ENCODE peak calls at places on chromosomes 6 and 20, in five cellular contexts. D is GM23248; E is astrocyte; I is CD4-positive, alpha-beta T cell; T is WERI-Rb-1. R is an unnamed sample.

GRCh38 chr20:51022803-51023616 is at the start of gene KCNG1:
- DNase-seq in D (peak; percentile 92), E (peak; percentile 55), I (no peak), T (peak; percentile 17), R (peak; percentile 66)

GRCh38 chr6:140537834-140538680 is 1163.6 kb upstream of the CITED2 start:
- DNase-seq in D (peak; percentile 97), E (peak; percentile 99), I (no peak), T (no peak), R (no peak)

GRCh38 chr6:125312478-125312877 is 10.7 kb upstream of the HDDC2 start:
- DNase-seq in D (no peak), E (no peak), I (no peak), T (no peak), R (no peak)

GRCh38 chr6:164412566-164412965 is 896.8 kb downstream of the C6orf118 start:
- DNase-seq in D (no peak), E (no peak), I (no peak), T (no peak), R (no peak)

GRCh38 chr6:4879724-4880372 is 103.6 kb downstream of the CDYL start:
- DNase-seq in D (no peak), E (no peak), I (no peak), T (no peak), R (no peak)

GRCh38 chr6:20404641-20405032 is 3.0 kb downstream of the E2F3 start:
- DNase-seq in D (peak; percentile 82), E (peak; percentile 64), I (peak; percentile 45), T (peak; percentile 92), R (peak; percentile 30)

GRCh38 chr20:57703013-57703412 is 6.8 kb downstream of the PMEPA1 start:
- DNase-seq in D (no peak), E (no peak), I (no peak), T (no peak), R (no peak)

GRCh38 chr6:22956029-22956715 is 386.8 kb downstream of the HDGFL1 start:
- DNase-seq in D (no peak), E (no peak), I (no peak), T (no peak), R (no peak)

GRCh38 chr6:140850438-140850837 is 1282.3 kb upstream of the GJE1 start:
- DNase-seq in D (peak; percentile 71), E (peak; percentile 79), I (no peak), T (no peak), R (no peak)

GRCh38 chr6:148657053-148657452 is 89.8 kb upstream of the UST start:
- DNase-seq in D (peak; percentile 92), E (peak; percentile 19), I (no peak), T (no peak), R (no peak)

GRCh38 chr6:165749163-165749562 is 86.1 kb upstream of the PDE10A start:
- DNase-seq in D (no peak), E (no peak), I (no peak), T (no peak), R (no peak)

GRCh38 chr6:84459401-84459800 is 232.0 kb upstream of the CEP162 start:
- DNase-seq in D (no peak), E (no peak), I (no peak), T (no peak), R (no peak)

GRCh38 chr6:112466378-112467151 is 119.4 kb downstream of the RFPL4B start:
- DNase-seq in D (peak; percentile 72), E (peak; percentile 81), I (no peak), T (no peak), R (no peak)

GRCh38 chr6:82906951-82907350 is 158.7 kb downstream of the UBE3D start:
- DNase-seq in D (peak; percentile 70), E (peak; percentile 81), I (no peak), T (no peak), R (no peak)

GRCh38 chr20:41786158-41786557 is 168.0 kb upstream of the CHD6 start:
- DNase-seq in D (peak; percentile 34), E (no peak), I (no peak), T (no peak), R (no peak)

GRCh38 chr20:42650345-42650744 is 539.4 kb downstream of the PTPRT start:
- DNase-seq in D (no peak), E (no peak), I (no peak), T (no peak), R (no peak)

DNA sequence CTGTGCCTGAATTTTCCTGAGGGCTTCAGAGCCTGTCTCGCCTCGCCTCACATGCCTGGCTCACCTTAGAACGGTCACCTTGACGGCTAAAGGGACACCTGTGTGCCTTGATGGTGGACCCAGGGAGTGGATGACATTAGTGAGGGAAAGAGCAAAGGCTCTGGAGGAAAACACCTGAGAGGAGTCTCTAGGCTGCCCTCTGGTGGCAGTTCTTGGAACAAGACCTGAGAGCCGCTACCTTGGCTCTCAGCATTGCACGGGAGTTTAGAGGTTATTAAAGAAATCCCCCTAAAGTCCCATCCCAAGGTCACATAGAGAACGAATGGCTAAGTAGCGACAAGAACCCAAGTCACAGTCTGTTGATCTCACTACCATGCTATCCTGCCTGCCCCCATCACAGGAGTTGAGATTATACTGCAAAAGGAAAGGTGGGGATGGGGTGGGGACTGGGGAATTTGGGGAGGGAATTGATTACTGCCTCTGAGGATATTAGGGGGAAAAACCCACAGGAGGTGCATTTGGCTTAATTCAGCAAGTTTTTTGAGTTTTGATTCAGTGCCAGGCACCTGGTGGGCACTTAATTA is 7.9 kb upstream of the CDSN start:
- DNase-seq in D (peak; percentile 57), E (no peak), I (peak; percentile 74), T (peak; percentile 89), R (peak; percentile 20)
- H3K27ac ChIP-seq in D (no peak overlapping the region), E (no peak overlapping the region), I (no peak overlapping the region), T (no peak overlapping the region), R (no peak overlapping the region)

GRCh38 chr6:169205176-169206160 is 48.2 kb downstream of the THBS2 start:
- DNase-seq in D (peak; percentile 85), E (peak; percentile 87), I (no peak), T (no peak), R (no peak)

GRCh38 chr6:169204167-169204566 is 49.5 kb downstream of the THBS2 start:
- DNase-seq in D (peak; percentile 24), E (no peak), I (no peak), T (no peak), R (no peak)

GRCh38 chr6:169210611-169211010 is 43.0 kb downstream of the THBS2 start:
- DNase-seq in D (no peak), E (peak; percentile 58), I (no peak), T (no peak), R (no peak)

GRCh38 chr6:169208011-169208410 is 45.6 kb downstream of the THBS2 start:
- DNase-seq in D (no peak), E (peak; percentile 72), I (no peak), T (no peak), R (no peak)

GRCh38 chr6:169207482-169207881 is 46.2 kb downstream of the THBS2 start:
- DNase-seq in D (no peak), E (no peak), I (no peak), T (no peak), R (no peak)
- H3K27ac ChIP-seq in D (no peak overlapping the region), E (no peak overlapping the region), I (no peak overlapping the region), T (no peak overlapping the region), R (no peak overlapping the region)

GRCh38 chr6:10586302-10586701 is 65.2 kb downstream of the GCNT2 start:
- DNase-seq in D (no peak), E (peak; percentile 38), I (no peak), T (no peak), R (no peak)

GRCh38 chr6:10582774-10583508 is 61.8 kb downstream of the GCNT2 start:
- DNase-seq in D (no peak), E (no peak), I (no peak), T (peak; percentile 48), R (no peak)

GRCh38 chr6:10584607-10585006 is 63.5 kb downstream of the GCNT2 start:
- DNase-seq in D (no peak), E (no peak), I (no peak), T (no peak), R (no peak)

GRCh38 chr6:10583509-10583908 is 62.4 kb downstream of the GCNT2 start:
- DNase-seq in D (no peak), E (no peak), I (no peak), T (no peak), R (no peak)

GRCh38 chr6:10585232-10585887 is 64.2 kb downstream of the GCNT2 start:
- DNase-seq in D (no peak), E (peak; percentile 45), I (no peak), T (no peak), R (peak; percentile 56)
- H3K27ac ChIP-seq in D (no peak overlapping the region), E (no peak overlapping the region), I (no peak overlapping the region), T (no peak overlapping the region), R (no peak overlapping the region)

GRCh38 chr20:46119028-46119546 is 973 bp downstream of the CD40 start:
- DNase-seq in D (no peak), E (no peak), I (no peak), T (no peak), R (no peak)
- H3K27ac ChIP-seq in D (no peak overlapping the region), E (no peak overlapping the region), I (no peak overlapping the region), T (no peak overlapping the region), R (no peak overlapping the region)

R was measured in caudate nucleus.